ENCODE peak calls at places on chromosome 16, in nine cellular contexts. One of them, this sample, is unnamed.

GRCh38 chr16:84357191-84357651 is 11.1 kb upstream of the ATP2C2 start:
- DNase-seq in kidney tubule cell: peak
- DNase-seq in progenitor cell of endocrine pancreas: no peak
- DNase-seq in fibroblast of the conjunctiva: no peak
- DNase-seq in CD8-positive, alpha-beta memory T cell: no peak
- DNase-seq in GM18507: no peak
- DNase-seq in NCI-H748 treated with DMSO at 0.1 percent for 48 hours: no peak
- DNase-seq in HEK293T: no peak
- DNase-seq in nephron progenitor cell: no peak
- DNase-seq in this sample: no peak

GRCh38 chr16:87165885-87166284 is 151.3 kb downstream of the C16orf95 start:
- DNase-seq in progenitor cell of endocrine pancreas: no peak
- DNase-seq in CD8-positive, alpha-beta memory T cell: no peak
- DNase-seq in nephron progenitor cell: no peak
- DNase-seq in kidney tubule cell: no peak
- DNase-seq in fibroblast of the conjunctiva: no peak
- DNase-seq in GM18507: no peak
- DNase-seq in HEK293T: no peak
- DNase-seq in NCI-H748 treated with DMSO at 0.1 percent for 48 hours: no peak
- DNase-seq in this sample: no peak

GRCh38 chr16:80526418-80527061 is 14.3 kb upstream of the DYNLRB2 start:
- DNase-seq in progenitor cell of endocrine pancreas: peak
- DNase-seq in HEK293T: peak
- DNase-seq in GM18507: peak
- DNase-seq in CD8-positive, alpha-beta memory T cell: peak
- DNase-seq in fibroblast of the conjunctiva: peak
- DNase-seq in kidney tubule cell: peak
- DNase-seq in NCI-H748 treated with DMSO at 0.1 percent for 48 hours: peak
- DNase-seq in nephron progenitor cell: peak
- DNase-seq in this sample: peak

GRCh38 chr16:15649727-15650018 is 372 bp upstream of the NDE1 start:
- DNase-seq in HEK293T: no peak
- DNase-seq in NCI-H748 treated with DMSO at 0.1 percent for 48 hours: no peak
- DNase-seq in nephron progenitor cell: no peak
- DNase-seq in GM18507: no peak
- DNase-seq in kidney tubule cell: no peak
- DNase-seq in fibroblast of the conjunctiva: no peak
- DNase-seq in CD8-positive, alpha-beta memory T cell: no peak
- DNase-seq in progenitor cell of endocrine pancreas: no peak
- DNase-seq in this sample: no peak

GRCh38 chr16:75053791-75054555 is 55.1 kb downstream of the ZNRF1 start:
- DNase-seq in GM18507: no peak
- DNase-seq in kidney tubule cell: no peak
- DNase-seq in progenitor cell of endocrine pancreas: no peak
- DNase-seq in nephron progenitor cell: no peak
- DNase-seq in HEK293T: no peak
- DNase-seq in CD8-positive, alpha-beta memory T cell: no peak
- DNase-seq in NCI-H748 treated with DMSO at 0.1 percent for 48 hours: peak
- DNase-seq in fibroblast of the conjunctiva: no peak
- DNase-seq in this sample: peak

GRCh38 chr16:30844671-30845449 is 49.0 kb downstream of the BCL7C start:
- DNase-seq in GM18507: peak
- DNase-seq in fibroblast of the conjunctiva: peak
- DNase-seq in CD8-positive, alpha-beta memory T cell: peak
- DNase-seq in HEK293T: peak
- DNase-seq in NCI-H748 treated with DMSO at 0.1 percent for 48 hours: peak
- DNase-seq in nephron progenitor cell: peak
- DNase-seq in kidney tubule cell: peak
- DNase-seq in progenitor cell of endocrine pancreas: peak
- DNase-seq in this sample: peak

GRCh38 chr16:79571065-79571697 is 29.4 kb downstream of the MAF start:
- DNase-seq in GM18507: no peak
- DNase-seq in HEK293T: no peak
- DNase-seq in NCI-H748 treated with DMSO at 0.1 percent for 48 hours: no peak
- DNase-seq in fibroblast of the conjunctiva: no peak
- DNase-seq in progenitor cell of endocrine pancreas: no peak
- DNase-seq in nephron progenitor cell: no peak
- DNase-seq in kidney tubule cell: no peak
- DNase-seq in CD8-positive, alpha-beta memory T cell: no peak
- DNase-seq in this sample: no peak

GRCh38 chr16:3161235-3162018 is 26.6 kb upstream of the OR1F1 start:
- DNase-seq in HEK293T: no peak
- DNase-seq in fibroblast of the conjunctiva: no peak
- DNase-seq in kidney tubule cell: peak
- DNase-seq in progenitor cell of endocrine pancreas: no peak
- DNase-seq in nephron progenitor cell: no peak
- DNase-seq in CD8-positive, alpha-beta memory T cell: no peak
- DNase-seq in NCI-H748 treated with DMSO at 0.1 percent for 48 hours: peak
- DNase-seq in GM18507: no peak
- DNase-seq in this sample: no peak

GRCh38 chr16:3214904-3215600 is 19.9 kb downstream of the ZNF200 start:
- DNase-seq in NCI-H748 treated with DMSO at 0.1 percent for 48 hours: no peak
- DNase-seq in kidney tubule cell: peak
- DNase-seq in HEK293T: no peak
- DNase-seq in nephron progenitor cell: no peak
- DNase-seq in fibroblast of the conjunctiva: no peak
- DNase-seq in CD8-positive, alpha-beta memory T cell: peak
- DNase-seq in GM18507: no peak
- DNase-seq in progenitor cell of endocrine pancreas: no peak
- DNase-seq in this sample: no peak

GRCh38 chr16:23240994-23241393 is 58.4 kb downstream of the SCNN1G start:
- DNase-seq in progenitor cell of endocrine pancreas: no peak
- DNase-seq in fibroblast of the conjunctiva: no peak
- DNase-seq in NCI-H748 treated with DMSO at 0.1 percent for 48 hours: no peak
- DNase-seq in HEK293T: no peak
- DNase-seq in nephron progenitor cell: no peak
- DNase-seq in CD8-positive, alpha-beta memory T cell: no peak
- DNase-seq in GM18507: no peak
- DNase-seq in kidney tubule cell: no peak
- DNase-seq in this sample: no peak

GRCh38 chr16:79714440-79714839 is 113.9 kb upstream of the MAF start:
- DNase-seq in HEK293T: no peak
- DNase-seq in CD8-positive, alpha-beta memory T cell: no peak
- DNase-seq in GM18507: no peak
- DNase-seq in kidney tubule cell: no peak
- DNase-seq in NCI-H748 treated with DMSO at 0.1 percent for 48 hours: no peak
- DNase-seq in fibroblast of the conjunctiva: no peak
- DNase-seq in progenitor cell of endocrine pancreas: no peak
- DNase-seq in nephron progenitor cell: no peak
- DNase-seq in this sample: no peak

GRCh38 chr16:49779979-49780378 is 75.9 kb downstream of the ZNF423 start:
- DNase-seq in progenitor cell of endocrine pancreas: no peak
- DNase-seq in NCI-H748 treated with DMSO at 0.1 percent for 48 hours: no peak
- DNase-seq in CD8-positive, alpha-beta memory T cell: no peak
- DNase-seq in nephron progenitor cell: no peak
- DNase-seq in HEK293T: no peak
- DNase-seq in fibroblast of the conjunctiva: no peak
- DNase-seq in kidney tubule cell: no peak
- DNase-seq in GM18507: no peak
- DNase-seq in this sample: no peak

GRCh38 chr16:27444015-27444414 is 42.0 kb downstream of the IL21R start:
- DNase-seq in GM18507: no peak
- DNase-seq in NCI-H748 treated with DMSO at 0.1 percent for 48 hours: no peak
- DNase-seq in nephron progenitor cell: no peak
- DNase-seq in kidney tubule cell: peak
- DNase-seq in CD8-positive, alpha-beta memory T cell: peak
- DNase-seq in HEK293T: no peak
- DNase-seq in progenitor cell of endocrine pancreas: no peak
- DNase-seq in fibroblast of the conjunctiva: no peak
- DNase-seq in this sample: no peak

GRCh38 chr16:76164970-76165558 is 112.1 kb upstream of the CNTNAP4 start:
- DNase-seq in CD8-positive, alpha-beta memory T cell: no peak
- DNase-seq in kidney tubule cell: no peak
- DNase-seq in fibroblast of the conjunctiva: no peak
- DNase-seq in nephron progenitor cell: no peak
- DNase-seq in GM18507: no peak
- DNase-seq in progenitor cell of endocrine pancreas: no peak
- DNase-seq in NCI-H748 treated with DMSO at 0.1 percent for 48 hours: no peak
- DNase-seq in HEK293T: no peak
- DNase-seq in this sample: no peak

GRCh38 chr16:19245326-19245925 is 40.1 kb upstream of the CLEC19A start:
- DNase-seq in NCI-H748 treated with DMSO at 0.1 percent for 48 hours: peak
- DNase-seq in progenitor cell of endocrine pancreas: no peak
- DNase-seq in HEK293T: no peak
- DNase-seq in fibroblast of the conjunctiva: no peak
- DNase-seq in nephron progenitor cell: no peak
- DNase-seq in kidney tubule cell: no peak
- DNase-seq in GM18507: no peak
- DNase-seq in CD8-positive, alpha-beta memory T cell: no peak
- DNase-seq in this sample: no peak

GRCh38 chr16:79098897-79099296 is 501.6 kb downstream of the MAF start:
- DNase-seq in fibroblast of the conjunctiva: no peak
- DNase-seq in HEK293T: no peak
- DNase-seq in CD8-positive, alpha-beta memory T cell: no peak
- DNase-seq in kidney tubule cell: no peak
- DNase-seq in NCI-H748 treated with DMSO at 0.1 percent for 48 hours: no peak
- DNase-seq in progenitor cell of endocrine pancreas: no peak
- DNase-seq in nephron progenitor cell: no peak
- DNase-seq in GM18507: no peak
- DNase-seq in this sample: no peak

GRCh38 chr16:87457724-87458423 is 35.0 kb downstream of the ZCCHC14 start:
- DNase-seq in nephron progenitor cell: no peak
- DNase-seq in GM18507: peak
- DNase-seq in CD8-positive, alpha-beta memory T cell: no peak
- DNase-seq in kidney tubule cell: peak
- DNase-seq in progenitor cell of endocrine pancreas: no peak
- DNase-seq in fibroblast of the conjunctiva: peak
- DNase-seq in NCI-H748 treated with DMSO at 0.1 percent for 48 hours: no peak
- DNase-seq in HEK293T: no peak
- DNase-seq in this sample: no peak

GRCh38 chr16:23706439-23706838 is 6.6 kb downstream of the ERN2 start:
- DNase-seq in CD8-positive, alpha-beta memory T cell: no peak
- DNase-seq in fibroblast of the conjunctiva: no peak
- DNase-seq in HEK293T: no peak
- DNase-seq in GM18507: no peak
- DNase-seq in progenitor cell of endocrine pancreas: no peak
- DNase-seq in kidney tubule cell: no peak
- DNase-seq in nephron progenitor cell: no peak
- DNase-seq in NCI-H748 treated with DMSO at 0.1 percent for 48 hours: no peak
- DNase-seq in this sample: no peak

GRCh38 chr16:27867122-27868110 is 196.1 kb downstream of the GSG1L start:
- DNase-seq in GM18507: peak
- DNase-seq in HEK293T: peak
- DNase-seq in kidney tubule cell: peak
- DNase-seq in progenitor cell of endocrine pancreas: peak
- DNase-seq in NCI-H748 treated with DMSO at 0.1 percent for 48 hours: peak
- DNase-seq in fibroblast of the conjunctiva: peak
- DNase-seq in CD8-positive, alpha-beta memory T cell: peak
- DNase-seq in nephron progenitor cell: peak
- DNase-seq in this sample: peak

GRCh38 chr16:57367111-57367752 is 5.1 kb upstream of the CX3CL1 start:
- DNase-seq in fibroblast of the conjunctiva: no peak
- DNase-seq in NCI-H748 treated with DMSO at 0.1 percent for 48 hours: no peak
- DNase-seq in nephron progenitor cell: no peak
- DNase-seq in HEK293T: no peak
- DNase-seq in GM18507: no peak
- DNase-seq in progenitor cell of endocrine pancreas: no peak
- DNase-seq in kidney tubule cell: peak
- DNase-seq in CD8-positive, alpha-beta memory T cell: no peak
- DNase-seq in this sample: no peak

GRCh38 chr16:73329363-73330306 is 281.7 kb upstream of the ZFHX3 start:
- DNase-seq in kidney tubule cell: peak
- DNase-seq in NCI-H748 treated with DMSO at 0.1 percent for 48 hours: no peak
- DNase-seq in progenitor cell of endocrine pancreas: no peak
- DNase-seq in GM18507: no peak
- DNase-seq in HEK293T: no peak
- DNase-seq in nephron progenitor cell: no peak
- DNase-seq in CD8-positive, alpha-beta memory T cell: no peak
- DNase-seq in fibroblast of the conjunctiva: no peak
- DNase-seq in this sample: peak

GRCh38 chr16:46975165-46975564 is 1.7 kb upstream of the DNAJA2 start:
- DNase-seq in kidney tubule cell: no peak
- DNase-seq in nephron progenitor cell: no peak
- DNase-seq in GM18507: no peak
- DNase-seq in HEK293T: no peak
- DNase-seq in CD8-positive, alpha-beta memory T cell: no peak
- DNase-seq in progenitor cell of endocrine pancreas: no peak
- DNase-seq in NCI-H748 treated with DMSO at 0.1 percent for 48 hours: no peak
- DNase-seq in fibroblast of the conjunctiva: no peak
- DNase-seq in this sample: no peak

GRCh38 chr16:89922884-89923639 is at the start of gene TUBB3:
- DNase-seq in CD8-positive, alpha-beta memory T cell: no peak
- DNase-seq in NCI-H748 treated with DMSO at 0.1 percent for 48 hours: peak
- DNase-seq in nephron progenitor cell: peak
- DNase-seq in fibroblast of the conjunctiva: peak
- DNase-seq in HEK293T: peak
- DNase-seq in kidney tubule cell: peak
- DNase-seq in progenitor cell of endocrine pancreas: peak
- DNase-seq in GM18507: peak
- DNase-seq in this sample: peak

GRCh38 chr16:47528431-47528830 is 67.3 kb downstream of the PHKB start:
- DNase-seq in GM18507: no peak
- DNase-seq in NCI-H748 treated with DMSO at 0.1 percent for 48 hours: no peak
- DNase-seq in kidney tubule cell: no peak
- DNase-seq in CD8-positive, alpha-beta memory T cell: no peak
- DNase-seq in progenitor cell of endocrine pancreas: no peak
- DNase-seq in fibroblast of the conjunctiva: no peak
- DNase-seq in HEK293T: no peak
- DNase-seq in nephron progenitor cell: no peak
- DNase-seq in this sample: no peak

GRCh38 chr16:27753563-27753962 is 203.6 kb downstream of the KATNIP start:
- DNase-seq in CD8-positive, alpha-beta memory T cell: no peak
- DNase-seq in HEK293T: no peak
- DNase-seq in kidney tubule cell: no peak
- DNase-seq in progenitor cell of endocrine pancreas: no peak
- DNase-seq in fibroblast of the conjunctiva: no peak
- DNase-seq in nephron progenitor cell: no peak
- DNase-seq in GM18507: no peak
- DNase-seq in NCI-H748 treated with DMSO at 0.1 percent for 48 hours: no peak
- DNase-seq in this sample: no peak

GRCh38 chr16:27475561-27475960 is 73.6 kb downstream of the IL21R start:
- DNase-seq in kidney tubule cell: peak
- DNase-seq in NCI-H748 treated with DMSO at 0.1 percent for 48 hours: no peak
- DNase-seq in GM18507: no peak
- DNase-seq in nephron progenitor cell: no peak
- DNase-seq in CD8-positive, alpha-beta memory T cell: no peak
- DNase-seq in fibroblast of the conjunctiva: no peak
- DNase-seq in HEK293T: no peak
- DNase-seq in progenitor cell of endocrine pancreas: no peak
- DNase-seq in this sample: no peak

GRCh38 chr16:47887496-47887895 is 268.3 kb downstream of the ABCC12 start:
- DNase-seq in progenitor cell of endocrine pancreas: no peak
- DNase-seq in kidney tubule cell: peak
- DNase-seq in fibroblast of the conjunctiva: no peak
- DNase-seq in HEK293T: no peak
- DNase-seq in CD8-positive, alpha-beta memory T cell: no peak
- DNase-seq in GM18507: no peak
- DNase-seq in nephron progenitor cell: peak
- DNase-seq in NCI-H748 treated with DMSO at 0.1 percent for 48 hours: no peak
- DNase-seq in this sample: no peak

GRCh38 chr16:76583466-76583865 is 306.3 kb downstream of the CNTNAP4 start:
- DNase-seq in fibroblast of the conjunctiva: peak
- DNase-seq in CD8-positive, alpha-beta memory T cell: no peak
- DNase-seq in GM18507: no peak
- DNase-seq in progenitor cell of endocrine pancreas: no peak
- DNase-seq in nephron progenitor cell: no peak
- DNase-seq in NCI-H748 treated with DMSO at 0.1 percent for 48 hours: peak
- DNase-seq in kidney tubule cell: no peak
- DNase-seq in HEK293T: no peak
- DNase-seq in this sample: peak

GRCh38 chr16:56237451-56237930 is 46.2 kb downstream of the GNAO1 start:
- DNase-seq in fibroblast of the conjunctiva: no peak
- DNase-seq in GM18507: no peak
- DNase-seq in CD8-positive, alpha-beta memory T cell: no peak
- DNase-seq in NCI-H748 treated with DMSO at 0.1 percent for 48 hours: no peak
- DNase-seq in nephron progenitor cell: no peak
- DNase-seq in kidney tubule cell: no peak
- DNase-seq in progenitor cell of endocrine pancreas: no peak
- DNase-seq in HEK293T: no peak
- DNase-seq in this sample: no peak

GRCh38 chr16:14378131-14378551 is 251.9 kb downstream of the PARN start:
- DNase-seq in nephron progenitor cell: no peak
- DNase-seq in GM18507: no peak
- DNase-seq in progenitor cell of endocrine pancreas: no peak
- DNase-seq in kidney tubule cell: peak
- DNase-seq in fibroblast of the conjunctiva: peak
- DNase-seq in HEK293T: no peak
- DNase-seq in CD8-positive, alpha-beta memory T cell: no peak
- DNase-seq in NCI-H748 treated with DMSO at 0.1 percent for 48 hours: peak
- DNase-seq in this sample: no peak

GRCh38 chr16:50368410-50369132 is at the start of gene BRD7:
- DNase-seq in kidney tubule cell: peak
- DNase-seq in CD8-positive, alpha-beta memory T cell: peak
- DNase-seq in HEK293T: peak
- DNase-seq in GM18507: peak
- DNase-seq in nephron progenitor cell: peak
- DNase-seq in progenitor cell of endocrine pancreas: peak
- DNase-seq in NCI-H748 treated with DMSO at 0.1 percent for 48 hours: no peak
- DNase-seq in fibroblast of the conjunctiva: no peak
- DNase-seq in this sample: peak